ENCODE peak calls at places on chromosomes 3 and 15, in five cellular contexts. W is neuronal stem cell, K is psoas muscle, Z is astrocyte, L is left lung. O is an unnamed sample.

GRCh38 chr3:171788546-171789351 is 21.5 kb downstream of the PLD1 start:
- DNase-seq in L (no peak), K (no peak), W (no peak), Z (peak; percentile 98), O (no peak)

GRCh38 chr3:143897558-143898305 is 49.5 kb upstream of the SLC9A9 start:
- DNase-seq in L (no peak), W (peak; percentile 44), K (no peak), Z (peak; percentile 77), O (no peak)

GRCh38 chr3:126852536-126852935 is 130.4 kb upstream of the PLXNA1 start:
- DNase-seq in W (no peak), L (no peak), K (no peak), Z (no peak), O (no peak)

GRCh38 chr15:58472821-58473581 is 41.2 kb downstream of the LIPC start:
- DNase-seq in K (no peak), Z (peak; percentile 48), L (no peak), W (no peak), O (no peak)

GRCh38 chr3:127672429-127673190 is at the start of gene ABTB1:
- DNase-seq in K (peak; percentile 88), W (peak; percentile 65), L (peak; percentile 99), Z (peak; percentile 35), O (peak; percentile 93)

GRCh38 chr15:31298707-31299172 is 27.9 kb upstream of the KLF13 start:
- DNase-seq in L (peak; percentile 67), K (no peak), W (no peak), Z (no peak), O (peak; percentile 32)

GRCh38 chr3:106183762-106184391 is 315.1 kb upstream of the CBLB start:
- DNase-seq in L (no peak), Z (peak; percentile 75), K (no peak), W (no peak), O (no peak)

GRCh38 chr3:190577225-190577624 is 63.3 kb downstream of the IL1RAP start:
- DNase-seq in L (no peak), Z (no peak), W (no peak), K (no peak), O (no peak)

GRCh38 chr3:86774082-86774691 is 216.8 kb downstream of the VGLL3 start:
- DNase-seq in L (no peak), W (no peak), Z (peak; percentile 16), K (no peak), O (no peak)

GRCh38 chr3:110343376-110343775 is 728.2 kb upstream of the NECTIN3 start:
- DNase-seq in Z (peak; percentile 47), K (no peak), W (peak; percentile 8), L (no peak), O (no peak)

GRCh38 chr3:12985148-12985547 is 88.1 kb downstream of the IQSEC1 start:
- DNase-seq in L (no peak), K (no peak), Z (no peak), W (no peak), O (no peak)

GRCh38 chr3:141335531-141336042 is 32.7 kb upstream of the ZBTB38 start:
- DNase-seq in K (no peak), L (no peak), Z (no peak), W (no peak), O (no peak)

GRCh38 chr3:53506110-53506762 is 11.8 kb downstream of the CACNA1D start:
- DNase-seq in Z (no peak), K (no peak), W (no peak), L (no peak), O (no peak)

DNA sequence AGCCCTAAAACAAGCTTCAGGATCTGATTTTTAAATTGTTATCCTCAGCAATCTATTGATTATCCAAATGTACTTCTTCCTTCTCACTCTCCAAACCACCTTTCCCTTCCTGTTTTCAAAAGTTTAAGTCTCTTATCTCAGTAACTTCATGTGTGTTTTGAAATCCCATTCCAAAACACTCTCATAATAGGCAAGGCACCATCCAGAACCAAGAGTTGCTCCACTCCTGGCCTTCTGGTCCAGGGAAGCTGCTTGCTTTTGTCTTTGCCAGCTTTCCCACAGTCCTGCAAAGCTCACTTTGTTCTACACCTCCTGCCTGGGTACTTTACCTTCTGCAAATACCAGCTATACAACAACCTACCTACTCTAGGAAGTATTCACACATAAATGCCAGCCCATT is 63.5 kb downstream of the MLH1 start:
- DNase-seq in W (no peak), L (no peak), Z (no peak), K (no peak), O (no peak)
- H3K27ac ChIP-seq in W (no peak overlapping the region), L (no peak overlapping the region), Z (no peak overlapping the region), K (no peak overlapping the region), O (no peak overlapping the region)

DNA sequence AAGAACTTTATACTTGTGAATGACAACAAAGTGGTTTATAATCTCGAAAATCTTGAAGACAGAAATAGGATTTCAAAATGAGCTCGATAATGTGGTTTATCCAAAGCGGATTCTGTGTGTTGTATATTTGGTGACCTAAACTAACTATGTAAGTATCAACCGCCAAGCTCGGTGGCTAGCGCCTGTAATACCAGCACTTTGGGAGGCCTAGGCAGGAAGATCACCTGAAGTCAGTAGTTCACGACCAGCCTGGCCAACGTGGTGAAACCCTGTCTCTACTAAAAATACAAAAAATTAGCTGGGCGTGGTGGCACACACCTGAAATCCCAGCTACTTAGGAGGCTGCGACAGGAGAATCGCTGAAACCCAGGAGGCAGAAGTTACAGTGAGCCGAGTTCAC is 2.2 kb downstream of the ATP13A3 start:
- DNase-seq in L (no peak), W (no peak), Z (no peak), K (no peak), O (no peak)
- H3K4me1 ChIP-seq in L (peaks cover 15% of the 10 kb centered on the region), W (no peaks in the 10 kb centered on the region), Z (peaks cover 42% of the 10 kb centered on the region), K (peaks cover 36% of the 10 kb centered on the region), O (no peaks in the 10 kb centered on the region)

GRCh38 chr3:18007980-18008379 is 265.5 kb upstream of the TBC1D5 start:
- DNase-seq in W (no peak), L (no peak), K (no peak), Z (peak; percentile 86), O (no peak)
- H3K27ac ChIP-seq in W (no peak overlapping the region), L (no peak overlapping the region), K (no peak overlapping the region), Z (no peak overlapping the region), O (no peak overlapping the region)

DNA sequence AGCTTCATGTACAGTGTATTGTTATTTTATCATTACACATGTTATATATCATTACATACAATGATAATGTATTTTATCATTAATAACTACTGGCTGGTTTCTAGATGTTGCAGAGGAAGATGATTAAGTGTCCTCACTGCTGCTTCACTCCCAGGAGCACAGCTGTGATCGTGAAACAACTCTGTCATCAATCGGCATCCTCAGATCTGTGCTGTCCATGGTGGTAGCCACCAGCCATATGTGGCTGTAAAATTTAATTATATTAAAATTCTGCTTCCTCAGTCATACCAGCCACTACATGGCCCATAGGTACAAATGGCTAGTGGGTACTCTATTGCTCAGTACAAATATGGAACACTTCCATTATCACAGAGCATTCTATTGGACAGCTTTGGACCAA is 379.4 kb upstream of the CFAP20DC start:
- DNase-seq in W (no peak), Z (no peak), L (no peak), K (no peak), O (no peak)
- H3K4me1 ChIP-seq in W (no peaks in the 10 kb centered on the region), Z (peaks cover 34% of the 10 kb centered on the region), L (no peaks in the 10 kb centered on the region), K (no peaks in the 10 kb centered on the region), O (no peaks in the 10 kb centered on the region)

GRCh38 chr3:117480981-117481380 is 771.4 kb downstream of the TUSC7 start:
- DNase-seq in Z (no peak), W (no peak), K (no peak), L (no peak), O (no peak)

GRCh38 chr3:117473981-117474563 is 764.5 kb downstream of the TUSC7 start:
- DNase-seq in W (peak; percentile 29), L (no peak), K (no peak), Z (no peak), O (no peak)

GRCh38 chr3:117479095-117479494 is 769.5 kb downstream of the TUSC7 start:
- DNase-seq in L (no peak), W (no peak), K (no peak), Z (no peak), O (no peak)

GRCh38 chr3:117480493-117480892 is 770.9 kb downstream of the TUSC7 start:
- DNase-seq in L (no peak), Z (no peak), W (no peak), K (no peak), O (no peak)

GRCh38 chr3:117477214-117477755 is 767.7 kb downstream of the TUSC7 start:
- DNase-seq in L (no peak), Z (no peak), W (no peak), K (no peak), O (no peak)
- H3K27ac ChIP-seq in L (no peak overlapping the region), Z (no peak overlapping the region), W (no peak overlapping the region), K (no peak overlapping the region), O (no peak overlapping the region)

DNA sequence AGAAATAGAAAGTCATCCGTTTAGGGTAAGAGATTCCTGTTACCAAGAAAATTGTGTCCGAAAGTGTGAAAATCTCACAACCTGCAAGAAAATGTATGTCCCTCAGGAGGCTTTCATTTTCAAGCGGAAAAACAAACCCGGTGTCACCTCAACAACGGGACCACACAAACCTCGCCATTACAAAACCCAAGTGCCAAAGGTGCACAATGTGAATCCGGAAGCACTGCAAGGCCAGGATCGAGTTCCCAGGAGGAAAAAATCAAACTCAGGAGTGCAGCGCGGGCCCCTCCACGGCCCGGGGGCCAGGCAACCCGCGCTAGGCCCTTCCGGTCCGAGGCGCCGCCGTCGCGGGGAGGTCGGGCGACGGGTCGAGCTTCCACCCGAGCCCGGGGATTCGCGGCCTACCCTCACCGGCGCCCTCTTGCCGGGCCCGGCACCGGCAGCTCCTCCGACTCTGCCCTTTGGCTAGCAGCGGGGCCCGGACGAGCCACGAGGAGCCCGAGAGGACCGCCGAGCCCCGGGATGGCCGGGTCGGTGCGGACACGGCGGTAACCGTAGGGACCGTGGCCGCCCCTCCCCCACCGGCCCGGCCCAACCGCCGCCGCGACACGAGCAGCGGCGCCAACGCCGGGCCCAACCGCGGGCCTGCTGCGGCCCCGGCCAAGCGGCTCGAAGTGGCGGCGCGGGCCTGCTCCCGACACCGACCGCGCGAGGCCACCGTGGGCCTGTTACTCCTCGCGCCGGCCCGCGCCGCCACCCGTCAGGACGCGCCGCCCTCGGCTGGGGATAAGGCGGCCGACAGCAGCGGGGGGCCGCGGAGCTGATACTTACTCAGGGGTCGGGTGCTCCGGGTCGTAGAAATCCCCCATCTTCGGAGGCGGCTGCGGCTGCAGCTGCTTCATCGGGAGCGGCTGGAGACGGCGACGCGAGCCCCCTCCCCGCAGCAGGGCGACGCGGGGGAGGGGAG is 607 bp downstream of the SETD2 start:
- DNase-seq in Z (peak; percentile 24), L (peak; percentile 89), W (peak; percentile 17), K (no peak), O (peak; percentile 68)
- H3K4me1 ChIP-seq in Z (peaks cover 11% of the 10 kb centered on the region), L (peaks cover 32% of the 10 kb centered on the region), W (peaks cover 4% of the 10 kb centered on the region), K (peaks cover 54% of the 10 kb centered on the region), O (peaks cover 32% of the 10 kb centered on the region)

DNA sequence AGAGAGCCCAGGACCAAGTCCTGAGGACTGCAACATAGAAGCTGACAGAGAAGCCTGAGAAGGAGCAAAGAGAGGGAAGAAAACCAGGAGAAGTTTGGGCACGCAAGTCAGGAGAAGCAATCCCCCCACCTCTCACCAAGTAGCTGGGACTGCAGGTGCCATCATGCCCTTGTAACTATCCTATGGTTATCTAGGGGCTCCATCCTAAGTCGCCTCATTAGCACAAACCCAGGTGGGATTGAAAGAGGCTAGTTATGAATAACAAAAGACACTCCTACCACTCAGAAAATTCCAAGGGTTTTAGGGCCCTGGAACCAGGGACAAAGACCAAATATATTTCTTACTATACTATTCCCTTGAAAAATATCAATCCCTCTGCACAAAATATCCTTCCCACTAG is 53.5 kb downstream of the CCR4 start:
- DNase-seq in Z (no peak), K (no peak), W (no peak), L (no peak), O (no peak)
- H3K27ac ChIP-seq in Z (no peak overlapping the region), K (no peak overlapping the region), W (no peak overlapping the region), L (no peak overlapping the region), O (no peak overlapping the region)

O was measured in Peyer's patch.